ENCODE peak calls at places on chromosomes 5 and 9, in seven cellular contexts. Q is uterus, S is sigmoid colon, M is lower leg skin, U is A549, C is vagina, N is upper lobe of left lung. Z is an unnamed sample.
A peak's percentile ranks its signal among the peaks of the same experiment; 100 is the strongest.

GRCh38 chr5:38797838-38798237 is 48.0 kb upstream of the OSMR start:
- DNase-seq in U (no peak), M (no peak), Q (no peak), S (no peak), C (no peak), N (no peak), Z (no peak)

GRCh38 chr9:132773764-132774339 is 103.6 kb downstream of the GTF3C4 start:
- DNase-seq in M (no peak), N (no peak), U (no peak), C (peak; percentile 44), S (no peak), Q (no peak), Z (no peak)

GRCh38 chr9:105416840-105417239 is 31.0 kb upstream of the FSD1L start:
- DNase-seq in Q (no peak), M (no peak), S (no peak), C (no peak), U (no peak), N (no peak), Z (no peak)

GRCh38 chr5:33299621-33300208 is 141.1 kb upstream of the TARS1 start:
- DNase-seq in S (no peak), N (no peak), Q (no peak), C (no peak), M (no peak), U (peak; percentile 47), Z (no peak)

GRCh38 chr5:138468133-138468965 is 3.1 kb downstream of the EGR1 start:
- DNase-seq in U (peak; percentile 59), M (no peak), Q (no peak), N (no peak), C (no peak), S (no peak), Z (no peak)

GRCh38 chr5:110785356-110785755 is 46.5 kb downstream of the SLC25A46 start:
- DNase-seq in N (no peak), U (no peak), S (no peak), M (no peak), Q (no peak), C (no peak), Z (no peak)

GRCh38 chr9:114037961-114038723 is 40.0 kb downstream of the AMBP start:
- DNase-seq in N (no peak), U (no peak), S (peak; percentile 32), Q (no peak), M (peak; percentile 8), C (peak; percentile 77), Z (peak; percentile 8)

GRCh38 chr9:36862206-36863145 is 171.6 kb downstream of the PAX5 start:
- DNase-seq in C (no peak), S (no peak), N (peak; percentile 5), Q (no peak), M (no peak), U (peak; percentile 55), Z (no peak)

GRCh38 chr5:144944936-144945335 is 774.3 kb downstream of the KCTD16 start:
- DNase-seq in U (no peak), S (no peak), C (no peak), N (no peak), M (no peak), Q (no peak), Z (no peak)

GRCh38 chr9:120583958-120584369 is 4.0 kb upstream of the CDK5RAP2 start:
- DNase-seq in C (no peak), Q (no peak), N (no peak), M (peak; percentile 51), U (peak; percentile 71), S (no peak), Z (peak; percentile 56)
- TF ChIP-seq POLR2A in C (no peak), Q (no peak), N (no peak), M (no peak), U (no peak), S (no peak), Z (no peak)

GRCh38 chr9:4984171-4984570 is 901 bp upstream of the JAK2 start:
- DNase-seq in Q (no peak), S (no peak), N (no peak), C (no peak), U (peak; percentile 59), M (no peak), Z (no peak)
- H3K4me3 ChIP-seq in Q (peak overlapping the region; percentile 61), S (peak overlapping the region; percentile 82), N (peak overlapping the region; percentile 91), C (peak overlapping the region; percentile 49), U (peak overlapping the region; percentile 75), M (peak overlapping the region; percentile 59), Z (peak overlapping the region; percentile 94)

DNA sequence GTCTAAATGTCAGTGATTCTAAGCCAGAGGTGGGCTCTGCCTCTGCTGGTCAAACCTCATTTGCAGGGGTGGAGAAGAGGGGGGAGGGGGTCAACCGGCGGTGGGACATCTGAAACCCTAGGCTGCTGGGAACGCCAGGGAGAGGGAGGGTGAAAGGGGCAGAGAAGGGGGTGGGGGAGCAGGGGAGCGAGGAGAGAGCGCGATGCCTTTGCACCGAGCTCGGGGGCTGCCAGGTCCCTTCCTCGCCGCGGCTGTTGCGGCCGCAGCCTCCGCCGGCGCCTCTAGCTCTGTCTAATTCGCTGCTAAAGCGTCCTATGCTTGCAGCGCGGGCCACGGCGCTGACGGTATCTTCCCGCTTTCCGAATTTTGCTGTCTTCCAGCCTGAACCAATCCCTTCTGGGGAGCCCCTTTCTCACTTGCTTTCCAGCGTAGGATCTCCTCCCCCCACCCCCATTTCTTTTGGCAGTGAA is at the start of gene FGF10:
- DNase-seq in M (no peak), C (peak; percentile 86), U (no peak), S (peak; percentile 79), N (peak; percentile 86), Q (peak; percentile 41), Z (peak; percentile 60)
- TF ChIP-seq POLR2A in M (no peak), C (no peak), U (no peak), S (peak; percentile 8), N (no peak), Q (no peak), Z (no peak)

GRCh38 chr9:96818535-96818934 is 35.8 kb downstream of the ZNF782 start:
- DNase-seq in U (peak; percentile 45), C (no peak), M (no peak), N (no peak), S (no peak), Q (no peak), Z (no peak)
- H3K4me3 ChIP-seq in U (no peak overlapping the region), C (no peak overlapping the region), M (no peak overlapping the region), N (no peak overlapping the region), S (no peak overlapping the region), Q (no peak overlapping the region), Z (no peak overlapping the region)